ENCODE peak calls at places on chromosomes 13 and 19, in nine cellular contexts. R, L, I, F, D, O, N, S and P are unnamed samples.
A peak's percentile ranks its signal among the peaks of the same experiment; 100 is the strongest.

GRCh38 chr13:69565334-69565733 is 542.3 kb upstream of the ATXN8OS start:
- DNase-seq in R (peak; percentile 43), L (peak; percentile 57), I (no peak), F (no peak), D (peak; percentile 20), O (no peak), N (no peak), S (no peak), P (no peak)

GRCh38 chr13:44622259-44622658 is 46.1 kb upstream of the TSC22D1 start:
- DNase-seq in R (no peak), L (peak; percentile 73), I (no peak), F (no peak), D (no peak), O (no peak), N (no peak), S (no peak), P (no peak)

GRCh38 chr19:29404015-29404414 is 121.8 kb upstream of the VSTM2B start:
- DNase-seq in R (no peak), L (no peak), I (no peak), F (no peak), D (no peak), O (no peak), N (no peak), S (no peak), P (no peak)

GRCh38 chr19:54190942-54191670 is at the start of gene TSEN34:
- DNase-seq in R (peak; percentile 85), L (peak; percentile 83), I (peak; percentile 93), F (no peak), D (peak; percentile 93), O (peak; percentile 94), N (no peak), S (no peak), P (no peak)

GRCh38 chr19:11781295-11782057 is 14.7 kb downstream of the ZNF441 start:
- DNase-seq in R (no peak), L (peak; percentile 19), I (no peak), F (no peak), D (no peak), O (no peak), N (no peak), S (no peak), P (no peak)

GRCh38 chr19:30349131-30349730 is 23.0 kb upstream of the ZNF536 start:
- DNase-seq in R (no peak), L (no peak), I (no peak), F (no peak), D (no peak), O (no peak), N (no peak), S (no peak), P (no peak)

GRCh38 chr13:28624707-28625432 is 34.1 kb upstream of the POMP start:
- DNase-seq in R (no peak), L (no peak), I (no peak), F (no peak), D (no peak), O (no peak), N (no peak), S (no peak), P (no peak)

GRCh38 chr19:50461066-50461875 is 15.0 kb upstream of the EMC10 start:
- DNase-seq in R (peak; percentile 75), L (peak; percentile 55), I (peak; percentile 54), F (peak; percentile 44), D (peak; percentile 86), O (no peak), N (peak; percentile 54), S (peak; percentile 47), P (peak; percentile 68)

GRCh38 chr13:88707652-88708051 is 1036.5 kb downstream of the SLITRK5 start:
- DNase-seq in R (no peak), L (no peak), I (no peak), F (no peak), D (no peak), O (no peak), N (no peak), S (no peak), P (no peak)

GRCh38 chr13:49517461-49517860 is 21.7 kb downstream of the PHF11 start:
- DNase-seq in R (no peak), L (no peak), I (no peak), F (no peak), D (peak; percentile 27), O (no peak), N (no peak), S (no peak), P (no peak)

GRCh38 chr13:52160053-52160452 is 656 bp upstream of the NEK3 start:
- DNase-seq in R (no peak), L (no peak), I (no peak), F (no peak), D (no peak), O (no peak), N (no peak), S (no peak), P (no peak)

GRCh38 chr13:52164989-52165388 is 5.6 kb upstream of the NEK3 start:
- DNase-seq in R (no peak), L (no peak), I (no peak), F (no peak), D (no peak), O (no peak), N (no peak), S (no peak), P (no peak)

GRCh38 chr13:52165410-52165809 is 6.0 kb upstream of the NEK3 start:
- DNase-seq in R (no peak), L (no peak), I (no peak), F (no peak), D (no peak), O (no peak), N (no peak), S (no peak), P (no peak)

GRCh38 chr13:52161193-52161646 is 1.8 kb upstream of the NEK3 start:
- DNase-seq in R (no peak), L (no peak), I (no peak), F (no peak), D (no peak), O (no peak), N (no peak), S (no peak), P (no peak)

DNA sequence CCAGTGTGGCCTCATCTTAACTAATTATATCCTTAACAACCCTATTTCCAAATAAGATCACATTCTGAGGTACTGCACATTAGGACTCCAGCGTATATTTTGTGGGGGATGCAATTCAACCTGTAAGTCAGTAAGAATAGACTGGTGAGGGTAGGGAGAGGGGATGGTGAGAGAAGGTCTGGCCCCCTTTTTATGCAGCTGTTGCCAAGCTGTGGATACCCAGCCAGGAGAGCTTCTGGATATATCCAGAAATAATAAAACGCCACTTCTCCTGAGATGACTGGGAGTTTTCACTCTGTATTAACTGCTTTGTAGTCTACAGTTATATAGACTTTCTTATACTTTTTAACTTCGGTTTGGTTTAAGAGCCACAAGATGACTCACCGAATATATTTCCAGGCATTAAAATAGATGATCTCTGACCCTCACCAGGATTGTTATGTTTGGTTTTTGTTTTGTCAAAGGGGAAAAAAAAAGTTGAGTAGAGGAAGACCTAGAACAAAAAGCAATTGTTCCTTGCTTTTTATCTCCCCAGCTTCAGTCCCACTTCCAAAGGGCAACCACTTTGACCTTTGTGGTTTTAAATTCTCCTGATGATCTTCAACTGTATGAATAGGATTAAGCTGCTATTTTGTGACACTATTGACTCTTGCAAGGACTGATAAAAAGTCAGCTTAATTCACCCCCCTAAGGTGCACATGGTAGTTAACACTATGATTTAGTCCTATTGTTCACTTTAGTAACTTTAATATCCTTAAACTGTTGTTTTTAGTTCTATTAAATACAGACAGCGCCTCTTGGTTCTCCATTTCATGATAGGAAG is 3.1 kb upstream of the NEK3 start:
- DNase-seq in R (no peak), L (no peak), I (no peak), F (no peak), D (no peak), O (no peak), N (no peak), S (no peak), P (no peak)
- H3K27ac ChIP-seq in R (no peak overlapping the region), L (no peak overlapping the region), I (peak overlapping the region; percentile 26), F (peak overlapping the region; percentile 34), D (no peak overlapping the region), O (no peak overlapping the region), N (no peak overlapping the region), S (no peak overlapping the region), P (no peak overlapping the region)

DNA sequence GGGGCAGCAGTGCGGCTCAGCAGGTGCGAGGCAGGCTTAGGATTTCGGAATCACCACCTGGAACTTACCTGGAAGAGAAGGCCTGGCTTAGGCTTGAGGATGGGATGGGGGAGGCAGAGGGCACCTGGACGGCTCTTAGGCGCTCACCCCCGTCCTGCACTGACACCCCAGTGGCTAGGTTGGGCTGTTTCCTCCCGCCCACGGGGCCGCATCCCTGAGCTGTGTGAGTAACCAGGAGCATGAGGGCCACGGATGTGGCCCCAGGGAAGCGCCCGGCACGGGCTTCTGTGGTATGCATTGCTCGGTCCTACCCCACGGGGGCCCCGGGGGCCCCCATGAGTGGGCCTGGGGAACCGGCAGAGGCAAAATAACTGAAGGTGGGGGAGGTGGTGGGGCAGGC is 2.4 kb upstream of the NKPD1 start:
- DNase-seq in R (no peak), L (no peak), I (no peak), F (no peak), D (no peak), O (no peak), N (no peak), S (no peak), P (no peak)
- H3K27ac ChIP-seq in R (no peak overlapping the region), L (no peak overlapping the region), I (no peak overlapping the region), F (no peak overlapping the region), D (no peak overlapping the region), O (no peak overlapping the region), N (no peak overlapping the region), S (no peak overlapping the region), P (no peak overlapping the region)

GRCh38 chr13:20126460-20127262 is 34.2 kb downstream of the GJA3 start:
- DNase-seq in R (no peak), L (no peak), I (peak; percentile 68), F (peak; percentile 48), D (no peak), O (no peak), N (no peak), S (no peak), P (no peak)
- H3K27ac ChIP-seq in R (no peak overlapping the region), L (no peak overlapping the region), I (peak overlapping the region; percentile 91), F (peak overlapping the region; percentile 86), D (no peak overlapping the region), O (peak overlapping the region; percentile 48), N (peak overlapping the region; percentile 75), S (no peak overlapping the region), P (peak overlapping the region; percentile 76)

GRCh38 chr13:110869231-110869804 is 45.6 kb downstream of the ANKRD10 start:
- DNase-seq in R (no peak), L (no peak), I (no peak), F (peak; percentile 61), D (no peak), O (no peak), N (no peak), S (no peak), P (peak; percentile 50)

GRCh38 chr13:110868631-110869165 is 46.2 kb downstream of the ANKRD10 start:
- DNase-seq in R (no peak), L (no peak), I (no peak), F (no peak), D (no peak), O (no peak), N (no peak), S (no peak), P (no peak)

GRCh38 chr13:110867380-110867779 is 47.5 kb downstream of the ANKRD10 start:
- DNase-seq in R (no peak), L (no peak), I (no peak), F (no peak), D (no peak), O (no peak), N (no peak), S (no peak), P (no peak)

GRCh38 chr13:110872034-110872767 is 42.7 kb downstream of the ANKRD10 start:
- DNase-seq in R (no peak), L (no peak), I (no peak), F (no peak), D (no peak), O (no peak), N (no peak), S (no peak), P (no peak)

GRCh38 chr13:110869805-110870706 is 44.8 kb downstream of the ANKRD10 start:
- DNase-seq in R (peak; percentile 17), L (peak; percentile 99), I (peak; percentile 87), F (peak; percentile 92), D (no peak), O (peak; percentile 98), N (peak; percentile 95), S (no peak), P (peak; percentile 95)
- H3K27ac ChIP-seq in R (no peak overlapping the region), L (peak overlapping the region; percentile 57), I (peak overlapping the region; percentile 95), F (peak overlapping the region; percentile 69), D (no peak overlapping the region), O (peak overlapping the region; percentile 79), N (peak overlapping the region; percentile 85), S (no peak overlapping the region), P (peak overlapping the region; percentile 100)